ENCODE peak calls at places on chromosome 9, in four cellular contexts. Y is activated CD8-positive, alpha-beta memory T cell treated with anti-CD3 and anti-CD28 coated beads for 4 hours; S is HEK293T; K is AG08395. N is an unnamed sample.

GRCh38 chr9:132014218-132014800 is 65.4 kb downstream of the MED27 start:
- DNase-seq in Y (no peak), S (no peak), K (no peak), N (no peak)

GRCh38 chr9:27540537-27540936 is 10.9 kb upstream of the MOB3B start:
- DNase-seq in Y (no peak), S (no peak), K (no peak), N (no peak)

GRCh38 chr9:83239787-83240186 is 176.8 kb upstream of the RASEF start:
- DNase-seq in Y (no peak), S (no peak), K (no peak), N (no peak)

GRCh38 chr9:30075451-30076199 is 2308.8 kb upstream of the ACO1 start:
- DNase-seq in Y (no peak), S (no peak), K (no peak), N (no peak)

GRCh38 chr9:35749515-35750255 is 598 bp downstream of the RGP1 start:
- DNase-seq in Y (no peak), S (peak), K (no peak), N (no peak)

GRCh38 chr9:124776952-124777645 is at the start of gene OLFML2A:
- DNase-seq in Y (no peak), S (peak), K (no peak), N (no peak)

GRCh38 chr9:134641989-134642384 is 384 bp downstream of the COL5A1 start:
- DNase-seq in Y (no peak), S (no peak), K (no peak), N (no peak)

GRCh38 chr9:112091805-112092204 is 83.3 kb downstream of the SUSD1 start:
- DNase-seq in Y (no peak), S (no peak), K (peak), N (no peak)

GRCh38 chr9:134136117-134136996 is 475 bp downstream of the WDR5 start:
- DNase-seq in Y (no peak), S (peak), K (peak), N (no peak)

GRCh38 chr9:70258692-70259511 is at the start of gene SMC5:
- DNase-seq in Y (peak), S (peak), K (peak), N (peak)

GRCh38 chr9:132032584-132032945 is 47.1 kb downstream of the MED27 start:
- DNase-seq in Y (no peak), S (no peak), K (no peak), N (no peak)

GRCh38 chr9:33633621-33634020 is 109.6 kb downstream of the ANKRD18B start:
- DNase-seq in Y (no peak), S (no peak), K (no peak), N (no peak)

GRCh38 chr9:95887926-95888497 is 12.5 kb downstream of the ERCC6L2 start:
- DNase-seq in Y (no peak), S (no peak), K (no peak), N (no peak)

GRCh38 chr9:4832786-4833579 is 40.2 kb downstream of the RCL1 start:
- DNase-seq in Y (no peak), S (no peak), K (peak), N (no peak)

GRCh38 chr9:108823829-108824228 is 32.0 kb downstream of the ACTL7B start:
- DNase-seq in Y (no peak), S (no peak), K (no peak), N (no peak)

N was measured in stimulated activated CD8-positive, alpha-beta memory T cell treated with anti-CD3 and anti-CD28 coated beads, Interleukin-15, amount 100 ng/mL, for 4 hours.